ENCODE peak calls at places on chromosomes 4 and X, in seven cellular contexts. One of them, this sample, is unnamed.
A peak's percentile ranks its signal among the peaks of the same experiment; 100 is the strongest.

GRCh38 chr4:48620093-48620492 is 130.0 kb downstream of the ZAR1 start:
- DNase-seq in EL: no peak
- DNase-seq in MV-4-11: no peak
- DNase-seq in myocyte: no peak
- DNase-seq in GM03348: no peak
- DNase-seq in ecto neural progenitor cell: no peak
- DNase-seq in SW480: no peak
- DNase-seq in this sample: no peak

GRCh38 chr4:135718019-135718418 is 1516.4 kb upstream of the PABPC4L start:
- DNase-seq in EL: no peak
- DNase-seq in MV-4-11: no peak
- DNase-seq in myocyte: peak; percentile 2
- DNase-seq in GM03348: no peak
- DNase-seq in ecto neural progenitor cell: no peak
- DNase-seq in SW480: no peak
- DNase-seq in this sample: no peak

GRCh38 chr4:42636591-42636990 is 20.3 kb downstream of the ATP8A1 start:
- DNase-seq in EL: no peak
- DNase-seq in MV-4-11: no peak
- DNase-seq in myocyte: no peak
- DNase-seq in GM03348: no peak
- DNase-seq in ecto neural progenitor cell: no peak
- DNase-seq in SW480: no peak
- DNase-seq in this sample: no peak

GRCh38 chr4:7003176-7003878 is 39.8 kb upstream of the TADA2B start:
- DNase-seq in EL: no peak
- DNase-seq in MV-4-11: no peak
- DNase-seq in myocyte: peak; percentile 71
- DNase-seq in GM03348: no peak
- DNase-seq in ecto neural progenitor cell: no peak
- DNase-seq in SW480: no peak
- DNase-seq in this sample: no peak

GRCh38 chr4:153781717-153782416 is 7.0 kb downstream of the SFRP2 start:
- DNase-seq in EL: no peak
- DNase-seq in MV-4-11: peak; percentile 74
- DNase-seq in myocyte: peak; percentile 36
- DNase-seq in GM03348: peak; percentile 50
- DNase-seq in ecto neural progenitor cell: no peak
- DNase-seq in SW480: no peak
- DNase-seq in this sample: no peak

GRCh38 chr4:39947963-39948362 is 29.7 kb downstream of the PDS5A start:
- DNase-seq in EL: no peak
- DNase-seq in MV-4-11: no peak
- DNase-seq in myocyte: no peak
- DNase-seq in GM03348: no peak
- DNase-seq in ecto neural progenitor cell: no peak
- DNase-seq in SW480: no peak
- DNase-seq in this sample: no peak

GRCh38 chrX:30876367-30876766 is 12.7 kb downstream of the TAB3 start:
- DNase-seq in EL: no peak
- DNase-seq in MV-4-11: no peak
- DNase-seq in myocyte: no peak
- DNase-seq in GM03348: no peak
- DNase-seq in ecto neural progenitor cell: no peak
- DNase-seq in SW480: no peak
- DNase-seq in this sample: no peak

GRCh38 chr4:4496604-4497372 is 45.1 kb downstream of the STX18 start:
- DNase-seq in EL: peak; percentile 63
- DNase-seq in MV-4-11: no peak
- DNase-seq in myocyte: peak; percentile 18
- DNase-seq in GM03348: no peak
- DNase-seq in ecto neural progenitor cell: no peak
- DNase-seq in SW480: no peak
- DNase-seq in this sample: no peak

GRCh38 chr4:124530464-124531077 is 182.0 kb downstream of the ANKRD50 start:
- DNase-seq in EL: peak; percentile 6
- DNase-seq in MV-4-11: no peak
- DNase-seq in myocyte: no peak
- DNase-seq in GM03348: no peak
- DNase-seq in ecto neural progenitor cell: no peak
- DNase-seq in SW480: peak; percentile 76
- DNase-seq in this sample: no peak

GRCh38 chr4:114384629-114385028 is 214.0 kb upstream of the UGT8 start:
- DNase-seq in EL: peak; percentile 53
- DNase-seq in MV-4-11: no peak
- DNase-seq in myocyte: peak; percentile 51
- DNase-seq in GM03348: peak; percentile 40
- DNase-seq in ecto neural progenitor cell: no peak
- DNase-seq in SW480: no peak
- DNase-seq in this sample: no peak

GRCh38 chr4:179492260-179492844 is 2050.1 kb upstream of the AGA start:
- DNase-seq in EL: no peak
- DNase-seq in MV-4-11: no peak
- DNase-seq in myocyte: no peak
- DNase-seq in GM03348: no peak
- DNase-seq in ecto neural progenitor cell: no peak
- DNase-seq in SW480: no peak
- DNase-seq in this sample: no peak

GRCh38 chr4:120132935-120133334 is 66.3 kb upstream of the MAD2L1 start:
- DNase-seq in EL: no peak
- DNase-seq in MV-4-11: peak; percentile 89
- DNase-seq in myocyte: no peak
- DNase-seq in GM03348: no peak
- DNase-seq in ecto neural progenitor cell: no peak
- DNase-seq in SW480: no peak
- DNase-seq in this sample: no peak

GRCh38 chrX:12921886-12922599 is 15.6 kb downstream of the TLR8 start:
- DNase-seq in EL: no peak
- DNase-seq in MV-4-11: no peak
- DNase-seq in myocyte: no peak
- DNase-seq in GM03348: no peak
- DNase-seq in ecto neural progenitor cell: no peak
- DNase-seq in SW480: no peak
- DNase-seq in this sample: no peak

GRCh38 chrX:18649498-18649951 is 22.4 kb downstream of the RS1 start:
- DNase-seq in EL: no peak
- DNase-seq in MV-4-11: no peak
- DNase-seq in myocyte: no peak
- DNase-seq in GM03348: no peak
- DNase-seq in ecto neural progenitor cell: no peak
- DNase-seq in SW480: no peak
- DNase-seq in this sample: no peak

GRCh38 chrX:47629419-47630210 is at the start of gene CFP:
- DNase-seq in EL: no peak
- DNase-seq in MV-4-11: peak; percentile 72
- DNase-seq in myocyte: no peak
- DNase-seq in GM03348: no peak
- DNase-seq in ecto neural progenitor cell: no peak
- DNase-seq in SW480: no peak
- DNase-seq in this sample: no peak

GRCh38 chrX:67604979-67605703 is 61.3 kb downstream of the AR start:
- DNase-seq in EL: peak; percentile 92
- DNase-seq in MV-4-11: peak; percentile 39
- DNase-seq in myocyte: peak; percentile 84
- DNase-seq in GM03348: peak; percentile 54
- DNase-seq in ecto neural progenitor cell: no peak
- DNase-seq in SW480: peak; percentile 29
- DNase-seq in this sample: peak; percentile 57

GRCh38 chr4:4395849-4396627 is 9.1 kb downstream of the NSG1 start:
- DNase-seq in EL: no peak
- DNase-seq in MV-4-11: no peak
- DNase-seq in myocyte: no peak
- DNase-seq in GM03348: no peak
- DNase-seq in ecto neural progenitor cell: peak; percentile 74
- DNase-seq in SW480: peak; percentile 18
- DNase-seq in this sample: no peak

GRCh38 chr4:184156169-184156568 is 61.5 kb downstream of the ENPP6 start:
- DNase-seq in EL: no peak
- DNase-seq in MV-4-11: no peak
- DNase-seq in myocyte: no peak
- DNase-seq in GM03348: no peak
- DNase-seq in ecto neural progenitor cell: no peak
- DNase-seq in SW480: no peak
- DNase-seq in this sample: no peak

GRCh38 chr4:104015680-104016079 is 295.9 kb upstream of the TACR3 start:
- DNase-seq in EL: no peak
- DNase-seq in MV-4-11: no peak
- DNase-seq in myocyte: no peak
- DNase-seq in GM03348: no peak
- DNase-seq in ecto neural progenitor cell: no peak
- DNase-seq in SW480: peak; percentile 24
- DNase-seq in this sample: no peak

GRCh38 chr4:41268721-41269517 is 12.2 kb downstream of the UCHL1 start:
- DNase-seq in EL: no peak
- DNase-seq in MV-4-11: no peak
- DNase-seq in myocyte: no peak
- DNase-seq in GM03348: no peak
- DNase-seq in ecto neural progenitor cell: no peak
- DNase-seq in SW480: no peak
- DNase-seq in this sample: no peak

GRCh38 chrX:19152762-19153161 is 30.5 kb upstream of the ADGRG2 start:
- DNase-seq in EL: no peak
- DNase-seq in MV-4-11: no peak
- DNase-seq in myocyte: no peak
- DNase-seq in GM03348: no peak
- DNase-seq in ecto neural progenitor cell: no peak
- DNase-seq in SW480: peak; percentile 5
- DNase-seq in this sample: peak; percentile 17